ENCODE peak calls at places on chromosomes 16 and 17, in six cellular contexts. Q, T, G, P, E and D are unnamed samples.
A peak's percentile ranks its signal among the peaks of the same experiment; 100 is the strongest.

GRCh38 chr17:7394452-7395191 is at the start of gene PLSCR3:
- DNase-seq in E (peak; percentile 90), P (peak; percentile 90), Q (peak; percentile 94), G (peak; percentile 87), T (peak; percentile 88), D (peak; percentile 82)

GRCh38 chr16:69089091-69089912 is 16.2 kb upstream of the HAS3 start:
- DNase-seq in G (peak; percentile 50), E (no peak), Q (no peak), T (peak; percentile 40), P (no peak), D (no peak)

GRCh38 chr17:8255499-8255898 is 6.4 kb downstream of the PFAS start:
- DNase-seq in P (no peak), Q (no peak), G (no peak), T (no peak), E (no peak), D (no peak)

GRCh38 chr17:17439971-17440843 is 36.6 kb upstream of the MED9 start:
- DNase-seq in Q (no peak), T (peak; percentile 80), P (peak; percentile 78), G (peak; percentile 59), E (peak; percentile 73), D (peak; percentile 31)

GRCh38 chr17:33976816-33977215 is 278.3 kb upstream of the CCL2 start:
- DNase-seq in Q (no peak), G (no peak), P (peak; percentile 69), T (no peak), E (no peak), D (no peak)

GRCh38 chr17:76415786-76416185 is 31.4 kb downstream of the SPHK1 start:
- DNase-seq in Q (no peak), P (no peak), T (no peak), E (no peak), G (no peak), D (no peak)

GRCh38 chr16:89017956-89018604 is 41.1 kb upstream of the CBFA2T3 start:
- DNase-seq in G (no peak), P (no peak), Q (no peak), E (no peak), T (no peak), D (no peak)

GRCh38 chr17:79303641-79304205 is 229.1 kb downstream of the ENGASE start:
- DNase-seq in T (no peak), E (no peak), P (no peak), Q (no peak), G (no peak), D (no peak)

GRCh38 chr16:28182183-28182582 is 29.6 kb downstream of the XPO6 start:
- DNase-seq in P (no peak), T (no peak), E (no peak), Q (no peak), G (no peak), D (peak; percentile 5)

GRCh38 chr17:38560503-38561318 is 45.0 kb downstream of the SRCIN1 start:
- DNase-seq in Q (no peak), G (no peak), T (no peak), P (no peak), E (no peak), D (no peak)

GRCh38 chr16:57957396-57958392 is 13.2 kb downstream of the CNGB1 start:
- DNase-seq in G (no peak), T (no peak), Q (no peak), P (no peak), E (no peak), D (no peak)

GRCh38 chr16:90046122-90046970 is 27.1 kb upstream of the DBNDD1 start:
- DNase-seq in Q (no peak), G (no peak), P (no peak), T (no peak), E (no peak), D (no peak)
- H3K27ac ChIP-seq in Q (no peak overlapping the region), G (peak overlapping the region; percentile 89), P (no peak overlapping the region), T (no peak overlapping the region), E (no peak overlapping the region), D (no peak overlapping the region)

DNA sequence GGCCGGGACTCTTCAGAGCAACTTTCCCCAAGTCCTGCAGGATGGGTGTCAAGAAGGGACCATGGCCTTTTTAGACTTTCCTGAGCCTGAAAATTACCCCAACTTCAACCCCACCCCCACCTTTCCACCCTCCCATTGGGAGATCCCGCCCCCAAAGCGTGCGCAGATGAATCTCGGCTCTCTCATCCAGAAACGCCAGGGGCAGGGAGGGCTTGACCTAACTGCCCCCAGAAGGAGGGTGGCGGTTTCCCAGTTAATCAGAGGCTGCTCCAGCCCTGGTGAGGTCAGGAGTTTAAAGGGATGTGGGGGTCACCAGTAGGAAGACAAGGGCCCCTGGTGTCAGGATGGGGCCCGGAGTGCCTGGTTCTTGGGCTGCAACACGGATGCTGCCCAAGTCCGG is 480 bp downstream of the KIF19 start:
- DNase-seq in T (no peak), Q (no peak), E (no peak), P (no peak), G (no peak), D (no peak)
- H3K27ac ChIP-seq in T (no peak overlapping the region), Q (no peak overlapping the region), E (no peak overlapping the region), P (no peak overlapping the region), G (no peak overlapping the region), D (peak overlapping the region; percentile 76)

GRCh38 chr16:85316944-85317343 is 204.7 kb upstream of the CIBAR2 start:
- DNase-seq in T (no peak), Q (no peak), P (no peak), G (no peak), E (no peak), D (no peak)

GRCh38 chr16:85317704-85318103 is 205.4 kb upstream of the CIBAR2 start:
- DNase-seq in G (no peak), P (no peak), T (no peak), E (no peak), Q (no peak), D (no peak)

GRCh38 chr16:85315871-85316270 is 203.6 kb upstream of the CIBAR2 start:
- DNase-seq in Q (no peak), P (no peak), E (no peak), G (no peak), T (no peak), D (no peak)

GRCh38 chr16:85314633-85315032 is 202.4 kb upstream of the CIBAR2 start:
- DNase-seq in P (no peak), T (no peak), E (no peak), G (no peak), Q (no peak), D (no peak)

GRCh38 chr16:85316321-85316919 is 204.1 kb upstream of the CIBAR2 start:
- DNase-seq in P (peak; percentile 77), T (peak; percentile 76), Q (peak; percentile 51), E (peak; percentile 75), G (peak; percentile 73), D (peak; percentile 32)
- H3K27ac ChIP-seq in P (peak overlapping the region; percentile 57), T (no peak overlapping the region), Q (no peak overlapping the region), E (no peak overlapping the region), G (no peak overlapping the region), D (no peak overlapping the region)

GRCh38 chr17:56832446-56832845 is 1.3 kb downstream of the C17orf67 start:
- DNase-seq in G (no peak), Q (no peak), P (no peak), T (no peak), E (no peak), D (no peak)

GRCh38 chr17:56833023-56833811 is 503 bp downstream of the C17orf67 start:
- DNase-seq in E (peak; percentile 75), P (peak; percentile 62), T (peak; percentile 63), G (peak; percentile 68), Q (peak; percentile 51), D (peak; percentile 26)

GRCh38 chr17:56835259-56835575 is 1.3 kb downstream of the DGKE start:
- DNase-seq in T (no peak), E (no peak), G (no peak), P (no peak), Q (no peak), D (no peak)

GRCh38 chr17:56834380-56835258 is 668 bp downstream of the DGKE start:
- DNase-seq in P (peak; percentile 82), E (peak; percentile 73), G (peak; percentile 70), Q (peak; percentile 50), T (peak; percentile 64), D (peak; percentile 41)

DNA sequence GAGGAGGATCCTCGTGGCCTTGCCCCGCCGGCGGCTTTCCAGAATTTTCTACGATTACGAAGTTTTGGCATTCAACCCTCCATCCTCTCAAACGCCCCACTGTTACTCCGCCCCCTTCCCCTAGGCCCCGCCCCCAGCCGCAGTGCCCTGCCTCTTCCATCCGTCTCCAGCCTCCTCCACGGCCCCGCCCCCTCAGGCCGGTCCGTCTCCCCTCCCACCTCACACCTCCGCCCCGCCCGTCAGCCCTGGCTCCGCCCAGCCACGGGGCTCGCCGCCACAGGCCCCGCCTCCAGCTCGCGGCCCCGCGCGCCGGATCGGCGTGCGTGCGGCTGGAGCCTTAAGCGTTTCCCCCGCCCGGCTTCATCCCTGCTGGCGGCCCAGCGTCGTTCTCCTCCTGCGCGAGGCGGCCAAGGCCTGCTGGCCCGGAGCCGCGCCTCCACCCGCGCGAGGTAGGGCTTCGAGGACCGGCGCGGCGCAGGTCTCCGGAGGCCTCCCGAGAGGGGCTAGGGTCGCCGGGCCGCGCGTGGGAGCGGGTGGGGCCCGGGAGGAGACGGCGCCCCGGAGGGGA is at the start of the genes C17orf67 and DGKE:
- DNase-seq in Q (peak; percentile 97), T (peak; percentile 99), G (peak; percentile 99), E (peak; percentile 99), P (peak; percentile 99), D (peak; percentile 92)
- H3K27ac ChIP-seq in Q (peak within 1 kb of the TSS; percentile 80), T (peak within 1 kb of the TSS; percentile 84), G (peak within 1 kb of the TSS; percentile 97), E (peak within 1 kb of the TSS; percentile 94), P (peak within 1 kb of the TSS; percentile 92), D (peak within 1 kb of the TSS; percentile 90)